ENCODE peak calls at places on chromosomes 6 and 20, in ten cellular contexts. Q, E, T, U, C, G, A, V, L and W are unnamed samples.

GRCh38 chr6:134903448-134903847 is 46.5 kb downstream of the ALDH8A1 start:
- DNase-seq in Q (no peak), E (no peak), T (no peak), U (no peak), C (peak), G (no peak), A (no peak), V (no peak), L (no peak), W (no peak)

GRCh38 chr20:54199721-54200176 is 8.1 kb upstream of the PFDN4 start:
- DNase-seq in Q (peak), E (peak), T (peak), U (peak), C (peak), G (peak), A (peak), V (peak), L (peak), W (peak)

GRCh38 chr6:33801611-33802010 is 2.2 kb downstream of the MLN start:
- DNase-seq in Q (no peak), E (no peak), T (no peak), U (no peak), C (no peak), G (no peak), A (no peak), V (no peak), L (no peak), W (no peak)

GRCh38 chr6:43729537-43729936 is 40.5 kb upstream of the VEGFA start:
- DNase-seq in Q (no peak), E (no peak), T (no peak), U (no peak), C (no peak), G (no peak), A (no peak), V (no peak), L (no peak), W (no peak)

GRCh38 chr20:61913423-61914225 is 152.1 kb downstream of the TAF4 start:
- DNase-seq in Q (no peak), E (no peak), T (no peak), U (no peak), C (no peak), G (no peak), A (no peak), V (no peak), L (no peak), W (no peak)

GRCh38 chr20:17137692-17138091 is 89.1 kb upstream of the PCSK2 start:
- DNase-seq in Q (no peak), E (no peak), T (no peak), U (no peak), C (no peak), G (no peak), A (no peak), V (no peak), L (no peak), W (no peak)

GRCh38 chr6:158684311-158684710 is 34.5 kb downstream of the SYTL3 start:
- DNase-seq in Q (no peak), E (no peak), T (no peak), U (no peak), C (no peak), G (no peak), A (no peak), V (no peak), L (no peak), W (no peak)

GRCh38 chr6:169984181-169985120 is 233.0 kb downstream of the ERMARD start:
- DNase-seq in Q (no peak), E (no peak), T (no peak), U (no peak), C (no peak), G (no peak), A (no peak), V (no peak), L (no peak), W (no peak)

GRCh38 chr20:48295445-48295903 is 510.2 kb upstream of the SULF2 start:
- DNase-seq in Q (no peak), E (no peak), T (peak), U (peak), C (peak), G (peak), A (peak), V (peak), L (peak), W (no peak)

GRCh38 chr6:170423814-170424633 is 117.5 kb downstream of the FAM120B start:
- DNase-seq in Q (no peak), E (no peak), T (no peak), U (no peak), C (no peak), G (no peak), A (no peak), V (no peak), L (no peak), W (no peak)

GRCh38 chr20:36461600-36462439 is 79.5 kb upstream of the MYL9 start:
- DNase-seq in Q (peak), E (peak), T (peak), U (peak), C (peak), G (peak), A (peak), V (peak), L (peak), W (peak)

GRCh38 chr20:49270177-49270576 is 7.7 kb downstream of the ZNFX1 start:
- DNase-seq in Q (no peak), E (no peak), T (no peak), U (peak), C (no peak), G (no peak), A (no peak), V (no peak), L (no peak), W (no peak)

GRCh38 chr6:31042801-31043200 is 32.5 kb downstream of the MUC22 start:
- DNase-seq in Q (peak), E (no peak), T (peak), U (peak), C (peak), G (peak), A (peak), V (peak), L (peak), W (no peak)

GRCh38 chr6:165999279-165999678 is 168.4 kb downstream of the TBXT start:
- DNase-seq in Q (no peak), E (no peak), T (no peak), U (no peak), C (no peak), G (no peak), A (no peak), V (no peak), L (no peak), W (no peak)

GRCh38 chr6:104579464-104579863 is 280.3 kb downstream of the HACE1 start:
- DNase-seq in Q (no peak), E (no peak), T (no peak), U (no peak), C (no peak), G (peak), A (no peak), V (no peak), L (no peak), W (no peak)

GRCh38 chr6:93581371-93581770 is 162.0 kb upstream of the EPHA7 start:
- DNase-seq in Q (no peak), E (no peak), T (no peak), U (no peak), C (no peak), G (no peak), A (no peak), V (peak), L (no peak), W (no peak)

GRCh38 chr20:56247954-56248782 is at the start of gene MC3R:
- DNase-seq in Q (no peak), E (peak), T (peak), U (no peak), C (peak), G (peak), A (no peak), V (peak), L (peak), W (peak)

GRCh38 chr20:34385464-34385863 is 22.4 kb downstream of the ITCH start:
- DNase-seq in Q (no peak), E (no peak), T (no peak), U (no peak), C (no peak), G (no peak), A (no peak), V (no peak), L (no peak), W (no peak)

GRCh38 chr6:24402697-24403500 is at the start of gene MRS2:
- DNase-seq in Q (peak), E (peak), T (peak), U (peak), C (peak), G (peak), A (peak), V (peak), L (peak), W (peak)

GRCh38 chr20:59585714-59586404 is 18.5 kb upstream of the PHACTR3 start:
- DNase-seq in Q (no peak), E (no peak), T (no peak), U (no peak), C (no peak), G (no peak), A (no peak), V (no peak), L (no peak), W (no peak)

GRCh38 chr20:2295886-2296544 is at the start of gene TGM3:
- DNase-seq in Q (no peak), E (no peak), T (no peak), U (no peak), C (no peak), G (no peak), A (no peak), V (no peak), L (no peak), W (no peak)

GRCh38 chr20:44089987-44090674 is 96.9 kb downstream of the JPH2 start:
- DNase-seq in Q (no peak), E (no peak), T (peak), U (peak), C (peak), G (no peak), A (no peak), V (peak), L (peak), W (no peak)

GRCh38 chr6:89951574-89952360 is 57.5 kb downstream of the GJA10 start:
- DNase-seq in Q (peak), E (no peak), T (no peak), U (no peak), C (peak), G (no peak), A (no peak), V (no peak), L (no peak), W (peak)

GRCh38 chr20:3760980-3761379 is 6.6 kb downstream of the ADISSP start:
- DNase-seq in Q (no peak), E (no peak), T (no peak), U (no peak), C (no peak), G (no peak), A (no peak), V (peak), L (no peak), W (no peak)

GRCh38 chr20:14288341-14289330 is 48.8 kb downstream of the FLRT3 start:
- DNase-seq in Q (no peak), E (no peak), T (no peak), U (peak), C (peak), G (no peak), A (no peak), V (no peak), L (peak), W (no peak)

GRCh38 chr6:99553888-99554287 is 14.6 kb downstream of the CCNC start:
- DNase-seq in Q (no peak), E (no peak), T (no peak), U (no peak), C (no peak), G (no peak), A (no peak), V (no peak), L (no peak), W (no peak)

GRCh38 chr20:45967551-45968080 is 4.4 kb downstream of the ZNF335 start:
- DNase-seq in Q (no peak), E (no peak), T (no peak), U (no peak), C (no peak), G (no peak), A (no peak), V (no peak), L (no peak), W (no peak)

GRCh38 chr6:23535071-23535470 is 590.9 kb upstream of the NRSN1 start:
- DNase-seq in Q (no peak), E (no peak), T (no peak), U (no peak), C (no peak), G (no peak), A (no peak), V (no peak), L (no peak), W (no peak)

GRCh38 chr6:95404777-95405176 is 172.6 kb upstream of the MANEA start:
- DNase-seq in Q (no peak), E (no peak), T (no peak), U (no peak), C (no peak), G (no peak), A (no peak), V (no peak), L (no peak), W (no peak)

GRCh38 chr6:111603648-111604047 is 2.0 kb downstream of the TRAF3IP2 start:
- DNase-seq in Q (no peak), E (no peak), T (no peak), U (no peak), C (no peak), G (no peak), A (no peak), V (no peak), L (no peak), W (no peak)

GRCh38 chr6:19759117-19759880 is 77.9 kb upstream of the ID4 start:
- DNase-seq in Q (no peak), E (no peak), T (no peak), U (peak), C (no peak), G (no peak), A (no peak), V (no peak), L (no peak), W (no peak)

GRCh38 chr20:25453035-25453810 is 45.8 kb downstream of the GINS1 start:
- DNase-seq in Q (no peak), E (no peak), T (peak), U (peak), C (no peak), G (peak), A (no peak), V (peak), L (no peak), W (no peak)